ENCODE peak calls at places on chromosomes 5 and 9, in five cellular contexts. G, Q, I, Y and B are unnamed samples.

GRCh38 chr9:106622148-106622547 is 240.8 kb upstream of the ZNF462 start:
- DNase-seq in G (no peak), Q (no peak), Y (peak; percentile 68), I (peak; percentile 64), B (no peak)

GRCh38 chr5:100614308-100614707 is 79.1 kb downstream of the FAM174A start:
- DNase-seq in Y (no peak), G (no peak), I (no peak), Q (no peak), B (no peak)

GRCh38 chr9:116855881-116856662 is 169.0 kb downstream of the TRIM32 start:
- DNase-seq in I (peak; percentile 42), G (no peak), Y (peak; percentile 38), Q (no peak), B (no peak)

GRCh38 chr5:1728846-1729245 is 70.8 kb downstream of the MRPL36 start:
- DNase-seq in Q (peak; percentile 36), Y (no peak), G (no peak), I (no peak), B (no peak)

GRCh38 chr9:113131689-113132151 is 19.1 kb upstream of the SLC31A2 start:
- DNase-seq in Y (no peak), I (no peak), Q (no peak), G (no peak), B (no peak)

GRCh38 chr9:68577778-68578591 is 37.3 kb upstream of the TMEM252 start:
- DNase-seq in Y (no peak), I (no peak), G (no peak), Q (no peak), B (no peak)

GRCh38 chr9:3916420-3916819 is 383.4 kb downstream of the GLIS3 start:
- DNase-seq in Y (no peak), G (no peak), I (no peak), Q (no peak), B (no peak)

GRCh38 chr9:90647843-90648242 is 5.2 kb upstream of the DIRAS2 start:
- DNase-seq in Y (no peak), I (no peak), G (no peak), Q (no peak), B (no peak)

GRCh38 chr5:83473344-83474169 is 2.0 kb downstream of the VCAN start:
- DNase-seq in I (no peak), Y (peak; percentile 88), Q (peak; percentile 95), G (no peak), B (peak; percentile 74)

GRCh38 chr5:143086851-143087637 is 316.4 kb downstream of the NR3C1 start:
- DNase-seq in I (no peak), Q (no peak), Y (no peak), G (no peak), B (no peak)

GRCh38 chr5:66967826-66968262 is 228.8 kb downstream of the CD180 start:
- DNase-seq in Y (no peak), G (no peak), Q (no peak), I (no peak), B (no peak)

GRCh38 chr5:172637740-172638139 is 3.3 kb upstream of the NEURL1B start:
- DNase-seq in Q (peak; percentile 26), G (no peak), I (no peak), Y (no peak), B (no peak)

GRCh38 chr9:117414906-117415583 is at the start of gene ASTN2:
- DNase-seq in G (no peak), I (no peak), Y (peak; percentile 46), Q (peak; percentile 73), B (no peak)

GRCh38 chr9:127059648-127060365 is 62.6 kb downstream of the ANGPTL2 start:
- DNase-seq in Y (no peak), G (no peak), I (no peak), Q (no peak), B (no peak)

GRCh38 chr5:139808481-139809330 is 13.1 kb downstream of the PSD2 start:
- DNase-seq in Y (no peak), I (no peak), Q (no peak), G (peak; percentile 6), B (no peak)

GRCh38 chr9:132546148-132547051 is 36.0 kb upstream of the BARHL1 start:
- DNase-seq in G (no peak), I (peak; percentile 94), Y (peak; percentile 79), Q (no peak), B (no peak)

GRCh38 chr5:180090769-180091546 is 19.4 kb upstream of the RNF130 start:
- DNase-seq in Q (peak; percentile 62), Y (peak; percentile 32), G (no peak), I (no peak), B (no peak)

GRCh38 chr9:93670208-93671029 is 94.0 kb downstream of the PHF2 start:
- DNase-seq in Q (peak; percentile 21), Y (no peak), I (no peak), G (no peak), B (peak; percentile 14)

GRCh38 chr9:113990975-113991471 is 87.1 kb downstream of the AMBP start:
- DNase-seq in Q (peak; percentile 39), G (no peak), I (no peak), Y (no peak), B (no peak)

GRCh38 chr9:115758441-115758840 is 395.1 kb upstream of the PAPPA start:
- DNase-seq in I (no peak), Y (no peak), G (no peak), Q (no peak), B (no peak)

GRCh38 chr5:74294231-74294705 is 346.3 kb downstream of the ENC1 start:
- DNase-seq in I (no peak), Y (no peak), Q (peak; percentile 60), G (no peak), B (no peak)

GRCh38 chr5:147417133-147417813 is 92.6 kb downstream of the DPYSL3 start:
- DNase-seq in G (no peak), Y (peak; percentile 15), I (no peak), Q (peak; percentile 64), B (no peak)

GRCh38 chr5:93359296-93359957 is 221.6 kb downstream of the NR2F1-AS1 start:
- DNase-seq in Y (no peak), G (no peak), I (no peak), Q (no peak), B (no peak)